ENCODE peak calls at places on chromosomes 11 and 22, in seven cellular contexts. One of them, this sample, is unnamed.

GRCh38 chr22:39932166-39932565 is 28.0 kb upstream of the TMA7B start:
- DNase-seq in non-pigmented ciliary epithelial cell: no peak
- DNase-seq in DND-41: no peak
- DNase-seq in colonic mucosa: no peak
- DNase-seq in T-helper 2 cell: no peak
- DNase-seq in NCI-H510A treated with DMSO at 0.1 percent for 48 hours: no peak
- DNase-seq in retina: no peak
- DNase-seq in this sample: no peak

GRCh38 chr11:61908730-61909622 is 8.4 kb downstream of the RAB3IL1 start:
- DNase-seq in T-helper 2 cell: no peak
- DNase-seq in NCI-H510A treated with DMSO at 0.1 percent for 48 hours: no peak
- DNase-seq in colonic mucosa: peak
- DNase-seq in non-pigmented ciliary epithelial cell: no peak
- DNase-seq in DND-41: no peak
- DNase-seq in retina: no peak
- DNase-seq in this sample: no peak

GRCh38 chr22:28442951-28443876 is 236.4 kb downstream of the TTC28 start:
- DNase-seq in DND-41: peak
- DNase-seq in non-pigmented ciliary epithelial cell: no peak
- DNase-seq in NCI-H510A treated with DMSO at 0.1 percent for 48 hours: no peak
- DNase-seq in T-helper 2 cell: peak
- DNase-seq in colonic mucosa: peak
- DNase-seq in retina: peak
- DNase-seq in this sample: peak

GRCh38 chr22:48545976-48546375 is 1281.7 kb downstream of the BRD1 start:
- DNase-seq in DND-41: no peak
- DNase-seq in colonic mucosa: no peak
- DNase-seq in retina: no peak
- DNase-seq in NCI-H510A treated with DMSO at 0.1 percent for 48 hours: no peak
- DNase-seq in T-helper 2 cell: no peak
- DNase-seq in non-pigmented ciliary epithelial cell: no peak
- DNase-seq in this sample: no peak

GRCh38 chr11:125449586-125449985 is 46.5 kb downstream of the FEZ1 start:
- DNase-seq in DND-41: no peak
- DNase-seq in NCI-H510A treated with DMSO at 0.1 percent for 48 hours: no peak
- DNase-seq in T-helper 2 cell: no peak
- DNase-seq in non-pigmented ciliary epithelial cell: no peak
- DNase-seq in colonic mucosa: no peak
- DNase-seq in retina: no peak
- DNase-seq in this sample: no peak

GRCh38 chr22:25008666-25009065 is 56.1 kb downstream of the KIAA1671 start:
- DNase-seq in non-pigmented ciliary epithelial cell: no peak
- DNase-seq in colonic mucosa: no peak
- DNase-seq in T-helper 2 cell: no peak
- DNase-seq in retina: peak
- DNase-seq in NCI-H510A treated with DMSO at 0.1 percent for 48 hours: no peak
- DNase-seq in DND-41: no peak
- DNase-seq in this sample: no peak

GRCh38 chr11:35919244-35919643 is 24.6 kb upstream of the LDLRAD3 start:
- DNase-seq in DND-41: no peak
- DNase-seq in NCI-H510A treated with DMSO at 0.1 percent for 48 hours: peak
- DNase-seq in retina: peak
- DNase-seq in non-pigmented ciliary epithelial cell: no peak
- DNase-seq in T-helper 2 cell: no peak
- DNase-seq in colonic mucosa: no peak
- DNase-seq in this sample: no peak

GRCh38 chr11:74929431-74930363 is 19.2 kb downstream of the XRRA1 start:
- DNase-seq in T-helper 2 cell: peak
- DNase-seq in DND-41: peak
- DNase-seq in colonic mucosa: peak
- DNase-seq in NCI-H510A treated with DMSO at 0.1 percent for 48 hours: peak
- DNase-seq in retina: peak
- DNase-seq in non-pigmented ciliary epithelial cell: peak
- DNase-seq in this sample: peak

GRCh38 chr11:126080206-126080941 is 17.7 kb upstream of the CDON start:
- DNase-seq in NCI-H510A treated with DMSO at 0.1 percent for 48 hours: peak
- DNase-seq in DND-41: no peak
- DNase-seq in retina: no peak
- DNase-seq in colonic mucosa: no peak
- DNase-seq in non-pigmented ciliary epithelial cell: no peak
- DNase-seq in T-helper 2 cell: no peak
- DNase-seq in this sample: no peak

GRCh38 chr22:32044913-32045312 is 1.9 kb downstream of the SLC5A1 start:
- DNase-seq in non-pigmented ciliary epithelial cell: no peak
- DNase-seq in NCI-H510A treated with DMSO at 0.1 percent for 48 hours: peak
- DNase-seq in DND-41: no peak
- DNase-seq in retina: no peak
- DNase-seq in T-helper 2 cell: no peak
- DNase-seq in colonic mucosa: peak
- DNase-seq in this sample: no peak

GRCh38 chr22:35835998-35836691 is 118.5 kb downstream of the APOL5 start:
- DNase-seq in DND-41: no peak
- DNase-seq in non-pigmented ciliary epithelial cell: no peak
- DNase-seq in retina: peak
- DNase-seq in colonic mucosa: peak
- DNase-seq in T-helper 2 cell: no peak
- DNase-seq in NCI-H510A treated with DMSO at 0.1 percent for 48 hours: peak
- DNase-seq in this sample: no peak

GRCh38 chr11:44036811-44037657 is 10.7 kb upstream of the ACCSL start:
- DNase-seq in colonic mucosa: peak
- DNase-seq in DND-41: peak
- DNase-seq in retina: peak
- DNase-seq in NCI-H510A treated with DMSO at 0.1 percent for 48 hours: peak
- DNase-seq in non-pigmented ciliary epithelial cell: peak
- DNase-seq in T-helper 2 cell: peak
- DNase-seq in this sample: peak

GRCh38 chr22:31870890-31871289 is 73.4 kb upstream of the YWHAH start:
- DNase-seq in colonic mucosa: no peak
- DNase-seq in T-helper 2 cell: no peak
- DNase-seq in DND-41: no peak
- DNase-seq in non-pigmented ciliary epithelial cell: peak
- DNase-seq in retina: no peak
- DNase-seq in NCI-H510A treated with DMSO at 0.1 percent for 48 hours: no peak
- DNase-seq in this sample: no peak

This sample was measured in endothelial cell.